ENCODE peak calls at places on chromosomes 7 and 10, in six cellular contexts. Q is aorta, B is heart right ventricle, X is A549, Z is fibroblast of lung, Y is Panc1. S is an unnamed sample. For H3K4me1, the result is how much of the 10 kb centered on the place peaks cover.

GRCh38 chr7:67438174-67438837 is 441.7 kb downstream of the TYW1 start:
- DNase-seq in Q (no peak), B (no peak), X (no peak), Z (no peak), Y (no peak), S (no peak)

GRCh38 chr7:74105992-74106391 is 22.4 kb downstream of the LIMK1 start:
- DNase-seq in Q (no peak), B (no peak), X (no peak), Z (no peak), Y (no peak), S (no peak)

GRCh38 chr7:25647007-25647406 is 418.7 kb upstream of the NPVF start:
- DNase-seq in Q (no peak), B (no peak), X (no peak), Z (no peak), Y (no peak), S (no peak)

GRCh38 chr10:82319558-82319957 is 444.6 kb downstream of the NRG3 start:
- DNase-seq in Q (no peak), B (no peak), X (no peak), Z (no peak), Y (no peak), S (no peak)

GRCh38 chr7:140719711-140720110 is 23.2 kb downstream of the NDUFB2 start:
- DNase-seq in Q (no peak), B (no peak), X (no peak), Z (peak), Y (no peak), S (no peak)

GRCh38 chr7:7324698-7325097 is 142.4 kb downstream of the C1GALT1 start:
- DNase-seq in Q (no peak), B (no peak), X (no peak), Z (no peak), Y (no peak), S (peak)

GRCh38 chr10:683448-684071 is 5.9 kb downstream of the DIP2C start:
- DNase-seq in Q (peak), B (no peak), X (peak), Z (peak), Y (peak), S (no peak)

GRCh38 chr7:44145969-44146897 is 5.1 kb upstream of the MYL7 start:
- DNase-seq in Q (peak), B (peak), X (peak), Z (peak), Y (no peak), S (peak)

GRCh38 chr7:29005829-29006228 is 47.7 kb upstream of the TRIL start:
- DNase-seq in Q (no peak), B (no peak), X (peak), Z (peak), Y (no peak), S (no peak)

GRCh38 chr7:40437936-40438634 is 303.3 kb downstream of the SUGCT start:
- DNase-seq in Q (no peak), B (no peak), X (no peak), Z (no peak), Y (no peak), S (no peak)

GRCh38 chr7:14600766-14601367 is 301.7 kb downstream of the DGKB start:
- DNase-seq in Q (no peak), B (no peak), X (no peak), Z (no peak), Y (no peak), S (no peak)

GRCh38 chr7:81845628-81846259 is 75.9 kb upstream of the HGF start:
- DNase-seq in Q (no peak), B (no peak), X (no peak), Z (peak), Y (no peak), S (no peak)

GRCh38 chr7:84336303-84336702 is 141.7 kb upstream of the SEMA3A start:
- DNase-seq in Q (no peak), B (no peak), X (no peak), Z (peak), Y (no peak), S (peak)

GRCh38 chr7:100173806-100174495 is 3.2 kb downstream of the GPC2 start:
- DNase-seq in Q (peak), B (no peak), X (no peak), Z (no peak), Y (no peak), S (no peak)

GRCh38 chr7:34727464-34727995 is 69.5 kb downstream of the NPSR1 start:
- DNase-seq in Q (no peak), B (no peak), X (no peak), Z (no peak), Y (peak), S (no peak)

GRCh38 chr7:139403601-139404000 is 43.9 kb downstream of the LUC7L2 start:
- DNase-seq in Q (no peak), B (no peak), X (no peak), Z (no peak), Y (no peak), S (peak)

GRCh38 chr10:124482876-124483275 is 21.3 kb downstream of the LHPP start:
- DNase-seq in Q (peak), B (no peak), X (no peak), Z (no peak), Y (no peak), S (no peak)

GRCh38 chr10:92689663-92690210 is at the start of gene HHEX:
- DNase-seq in Q (peak), B (peak), X (peak), Z (peak), Y (no peak), S (no peak)

GRCh38 chr10:119138341-119139306 is 26.9 kb downstream of the SFXN4 start:
- DNase-seq in Q (no peak), B (no peak), X (no peak), Z (peak), Y (no peak), S (no peak)

GRCh38 chr7:157497744-157498541 is 161.1 kb downstream of the DNAJB6 start:
- DNase-seq in Q (peak), B (no peak), X (no peak), Z (no peak), Y (no peak), S (no peak)

GRCh38 chr7:143384741-143385631 is 3.8 kb downstream of the ZYX start:
- DNase-seq in Q (peak), B (no peak), X (no peak), Z (no peak), Y (no peak), S (no peak)

GRCh38 chr7:100598425-100598824 is 3.7 kb upstream of the PCOLCE start:
- DNase-seq in Q (no peak), B (no peak), X (no peak), Z (no peak), Y (no peak), S (no peak)

GRCh38 chr7:517848-518629 is 1.6 kb downstream of the PDGFA start:
- DNase-seq in Q (peak), B (peak), X (peak), Z (peak), Y (no peak), S (no peak)
- H3K4me3 ChIP-seq in Q (peak), B (peak), X (peak), Z (peak), Y (peak), S (peak)

DNA sequence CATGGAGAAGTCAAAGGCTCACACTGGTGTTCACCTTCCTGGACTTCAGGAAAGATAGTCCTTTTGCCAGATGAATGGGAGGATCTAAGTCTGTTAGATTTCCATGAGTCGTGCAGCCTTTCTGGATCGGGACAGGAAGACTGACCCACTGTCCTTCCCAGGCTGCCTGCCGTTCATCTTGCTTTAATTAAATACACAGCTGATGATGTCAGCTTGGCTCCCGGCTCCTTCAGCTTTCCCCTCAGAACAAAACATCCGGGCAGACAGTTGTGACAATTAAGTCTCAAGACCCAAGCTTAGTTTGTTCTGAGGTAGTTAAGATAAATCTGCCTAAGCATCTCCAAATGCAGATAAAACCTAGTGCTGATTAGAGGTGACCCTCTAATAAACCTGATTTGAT is 58.6 kb downstream of the AUTS2 start:
- DNase-seq in Q (no peak), B (peak), X (no peak), Z (no peak), Y (no peak), S (peak)
- H3K4me1 ChIP-seq in Q (under half), B (under half), X (under half), Z (under half), Y (under half), S (under half)

DNA sequence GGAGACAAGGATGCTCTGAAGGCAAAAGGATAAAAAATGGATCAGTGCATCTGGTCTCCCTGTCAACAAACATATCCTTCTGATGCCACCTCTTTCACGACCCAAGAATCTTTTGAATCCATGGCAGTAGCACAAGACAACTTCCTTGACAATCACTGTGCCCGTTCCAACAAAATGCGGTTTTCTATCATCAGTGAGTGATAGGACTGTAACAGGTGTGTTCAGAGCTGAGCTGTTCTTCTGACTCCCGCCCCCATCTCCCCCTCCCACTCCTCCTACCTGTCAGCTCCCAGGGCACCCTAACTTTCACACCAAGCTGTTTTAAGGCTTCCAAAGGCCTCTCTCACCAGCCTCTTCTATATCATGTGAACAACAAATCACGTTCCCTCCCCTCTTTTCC is 74.8 kb downstream of the PARD3 start:
- DNase-seq in Q (no peak), B (no peak), X (no peak), Z (no peak), Y (no peak), S (no peak)
- H3K4me3 ChIP-seq in Q (no peak), B (peak), X (no peak), Z (peak), Y (peak), S (no peak)

GRCh38 chr10:69327463-69328345 is 49.4 kb downstream of the HK1 start:
- DNase-seq in Q (peak), B (peak), X (no peak), Z (peak), Y (no peak), S (peak)
- H3K4me1 ChIP-seq in Q (under half), B (half or more), X (under half), Z (under half), Y (under half), S (under half)

DNA sequence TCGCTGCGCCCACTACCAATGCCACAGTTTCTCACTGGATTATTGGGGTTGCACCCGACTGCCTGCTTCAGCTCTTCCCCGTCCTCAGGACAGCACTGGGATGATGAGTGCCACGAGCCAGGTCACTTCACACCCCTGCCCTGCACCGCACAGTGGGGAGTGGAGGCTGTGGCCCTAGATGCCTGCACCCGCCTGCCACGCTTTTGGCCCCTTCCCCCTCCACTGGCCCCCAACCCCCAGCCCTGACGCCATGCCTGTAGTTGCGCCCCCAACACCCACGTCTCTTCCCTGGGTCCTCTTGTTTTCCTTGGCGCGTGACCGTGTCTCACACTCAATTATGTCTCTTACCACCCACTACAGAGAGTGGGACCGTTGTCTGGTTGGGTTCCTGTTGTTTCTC is 134.3 kb downstream of the VIPR2 start:
- DNase-seq in Q (no peak), B (no peak), X (no peak), Z (no peak), Y (no peak), S (no peak)
- H3K4me3 ChIP-seq in Q (no peak), B (no peak), X (no peak), Z (no peak), Y (no peak), S (no peak)

S was measured in trophoblast cell.